ENCODE peak calls at places on chromosomes 3 and 15, in nine cellular contexts. One of them, this sample, is unnamed.

GRCh38 chr15:38685686-38686339 is 121.2 kb upstream of the RASGRP1 start:
- DNase-seq in PC-9: no peak
- DNase-seq in Panc1: no peak
- DNase-seq in activated CD4-positive, alpha-beta T cell treated with anti-CD3 and anti-CD28 coated beads, Interleukin-2, amount 10 ng/mL, durations not matched to agents 7 days and 5 days: peak; percentile 79
- DNase-seq in B cell: no peak
- DNase-seq in nucleus accumbens: no peak
- DNase-seq in ELR: no peak
- DNase-seq in A549: no peak
- DNase-seq in IMR-90: no peak
- DNase-seq in this sample: no peak

GRCh38 chr3:150699068-150699635 is 4.6 kb downstream of the ERICH6 start:
- DNase-seq in PC-9: no peak
- DNase-seq in Panc1: no peak
- DNase-seq in activated CD4-positive, alpha-beta T cell treated with anti-CD3 and anti-CD28 coated beads, Interleukin-2, amount 10 ng/mL, durations not matched to agents 7 days and 5 days: no peak
- DNase-seq in B cell: no peak
- DNase-seq in nucleus accumbens: no peak
- DNase-seq in ELR: peak; percentile 78
- DNase-seq in A549: no peak
- DNase-seq in IMR-90: peak; percentile 53
- DNase-seq in this sample: no peak

GRCh38 chr3:149385617-149386298 is 8.3 kb upstream of the TM4SF1 start:
- DNase-seq in PC-9: no peak
- DNase-seq in Panc1: no peak
- DNase-seq in activated CD4-positive, alpha-beta T cell treated with anti-CD3 and anti-CD28 coated beads, Interleukin-2, amount 10 ng/mL, durations not matched to agents 7 days and 5 days: no peak
- DNase-seq in B cell: no peak
- DNase-seq in nucleus accumbens: no peak
- DNase-seq in ELR: no peak
- DNase-seq in A549: no peak
- DNase-seq in IMR-90: no peak
- DNase-seq in this sample: no peak

GRCh38 chr3:194489736-194490612 is 3.2 kb upstream of the ATP13A3 start:
- DNase-seq in PC-9: no peak
- DNase-seq in Panc1: no peak
- DNase-seq in activated CD4-positive, alpha-beta T cell treated with anti-CD3 and anti-CD28 coated beads, Interleukin-2, amount 10 ng/mL, durations not matched to agents 7 days and 5 days: no peak
- DNase-seq in B cell: peak; percentile 66
- DNase-seq in nucleus accumbens: no peak
- DNase-seq in ELR: peak; percentile 63
- DNase-seq in A549: no peak
- DNase-seq in IMR-90: peak; percentile 62
- DNase-seq in this sample: no peak

GRCh38 chr15:62711691-62712454 is 330.7 kb upstream of the TPM1 start:
- DNase-seq in PC-9: no peak
- DNase-seq in Panc1: no peak
- DNase-seq in activated CD4-positive, alpha-beta T cell treated with anti-CD3 and anti-CD28 coated beads, Interleukin-2, amount 10 ng/mL, durations not matched to agents 7 days and 5 days: no peak
- DNase-seq in B cell: no peak
- DNase-seq in nucleus accumbens: no peak
- DNase-seq in ELR: peak; percentile 20
- DNase-seq in A549: no peak
- DNase-seq in IMR-90: peak; percentile 51
- DNase-seq in this sample: no peak

GRCh38 chr3:136336329-136337100 is 86.4 kb downstream of the PCCB start:
- DNase-seq in PC-9: no peak
- DNase-seq in Panc1: no peak
- DNase-seq in activated CD4-positive, alpha-beta T cell treated with anti-CD3 and anti-CD28 coated beads, Interleukin-2, amount 10 ng/mL, durations not matched to agents 7 days and 5 days: no peak
- DNase-seq in B cell: no peak
- DNase-seq in nucleus accumbens: no peak
- DNase-seq in ELR: no peak
- DNase-seq in A549: no peak
- DNase-seq in IMR-90: peak; percentile 32
- DNase-seq in this sample: no peak

GRCh38 chr15:40388941-40389823 is 6.7 kb downstream of the KNSTRN start:
- DNase-seq in PC-9: peak; percentile 46
- DNase-seq in Panc1: no peak
- DNase-seq in activated CD4-positive, alpha-beta T cell treated with anti-CD3 and anti-CD28 coated beads, Interleukin-2, amount 10 ng/mL, durations not matched to agents 7 days and 5 days: no peak
- DNase-seq in B cell: no peak
- DNase-seq in nucleus accumbens: no peak
- DNase-seq in ELR: no peak
- DNase-seq in A549: no peak
- DNase-seq in IMR-90: no peak
- DNase-seq in this sample: no peak

GRCh38 chr3:39166134-39166710 is 12.8 kb upstream of the CSRNP1 start:
- DNase-seq in PC-9: peak; percentile 84
- DNase-seq in Panc1: no peak
- DNase-seq in activated CD4-positive, alpha-beta T cell treated with anti-CD3 and anti-CD28 coated beads, Interleukin-2, amount 10 ng/mL, durations not matched to agents 7 days and 5 days: no peak
- DNase-seq in B cell: no peak
- DNase-seq in nucleus accumbens: no peak
- DNase-seq in ELR: peak; percentile 92
- DNase-seq in A549: no peak
- DNase-seq in IMR-90: peak; percentile 94
- DNase-seq in this sample: no peak

GRCh38 chr15:58924326-58924725 is 9.2 kb downstream of the SLTM start:
- DNase-seq in PC-9: no peak
- DNase-seq in Panc1: no peak
- DNase-seq in activated CD4-positive, alpha-beta T cell treated with anti-CD3 and anti-CD28 coated beads, Interleukin-2, amount 10 ng/mL, durations not matched to agents 7 days and 5 days: no peak
- DNase-seq in B cell: no peak
- DNase-seq in nucleus accumbens: no peak
- DNase-seq in ELR: no peak
- DNase-seq in A549: no peak
- DNase-seq in IMR-90: peak; percentile 68
- DNase-seq in this sample: no peak

GRCh38 chr15:25733036-25733855 is 129.9 kb downstream of the ATP10A start:
- DNase-seq in PC-9: no peak
- DNase-seq in Panc1: no peak
- DNase-seq in activated CD4-positive, alpha-beta T cell treated with anti-CD3 and anti-CD28 coated beads, Interleukin-2, amount 10 ng/mL, durations not matched to agents 7 days and 5 days: no peak
- DNase-seq in B cell: no peak
- DNase-seq in nucleus accumbens: no peak
- DNase-seq in ELR: no peak
- DNase-seq in A549: no peak
- DNase-seq in IMR-90: no peak
- DNase-seq in this sample: no peak

GRCh38 chr3:139835830-139836655 is 98.9 kb upstream of the CLSTN2 start:
- DNase-seq in PC-9: no peak
- DNase-seq in Panc1: no peak
- DNase-seq in activated CD4-positive, alpha-beta T cell treated with anti-CD3 and anti-CD28 coated beads, Interleukin-2, amount 10 ng/mL, durations not matched to agents 7 days and 5 days: no peak
- DNase-seq in B cell: no peak
- DNase-seq in nucleus accumbens: no peak
- DNase-seq in ELR: no peak
- DNase-seq in A549: no peak
- DNase-seq in IMR-90: no peak
- DNase-seq in this sample: no peak

GRCh38 chr15:72379856-72380255 is 4.0 kb upstream of the HEXA start:
- DNase-seq in PC-9: no peak
- DNase-seq in Panc1: no peak
- DNase-seq in activated CD4-positive, alpha-beta T cell treated with anti-CD3 and anti-CD28 coated beads, Interleukin-2, amount 10 ng/mL, durations not matched to agents 7 days and 5 days: no peak
- DNase-seq in B cell: no peak
- DNase-seq in nucleus accumbens: no peak
- DNase-seq in ELR: no peak
- DNase-seq in A549: no peak
- DNase-seq in IMR-90: no peak
- DNase-seq in this sample: no peak

GRCh38 chr3:106239195-106239697 is 370.4 kb upstream of the CBLB start:
- DNase-seq in PC-9: no peak
- DNase-seq in Panc1: no peak
- DNase-seq in activated CD4-positive, alpha-beta T cell treated with anti-CD3 and anti-CD28 coated beads, Interleukin-2, amount 10 ng/mL, durations not matched to agents 7 days and 5 days: no peak
- DNase-seq in B cell: no peak
- DNase-seq in nucleus accumbens: no peak
- DNase-seq in ELR: no peak
- DNase-seq in A549: no peak
- DNase-seq in IMR-90: peak; percentile 16
- DNase-seq in this sample: no peak